ENCODE peak calls at places on chromosomes 16 and 17, in eight cellular contexts. L is psoas muscle; D is H1; S is keratinocyte; O is IMR-90; G is effector memory CD4-positive, alpha-beta T cell; J is ovary; I is hepatocyte. N is an unnamed sample.

GRCh38 chr16:55265926-55266325 is 58.1 kb upstream of the IRX6 start:
- DNase-seq in L (no peak), D (no peak), S (no peak), O (no peak), G (no peak), J (no peak), I (no peak), N (no peak)

GRCh38 chr16:87790278-87791023 is 24.7 kb upstream of the KLHDC4 start:
- DNase-seq in L (peak; percentile 56), D (no peak), S (peak; percentile 56), O (peak; percentile 33), G (no peak), J (peak; percentile 45), I (no peak), N (no peak)

GRCh38 chr17:35189291-35189690 is 4.9 kb downstream of the SLC35G3 start:
- DNase-seq in L (no peak), D (no peak), S (no peak), O (no peak), G (no peak), J (no peak), I (no peak), N (no peak)

GRCh38 chr16:82639666-82640336 is 13.0 kb downstream of the CDH13 start:
- DNase-seq in L (peak; percentile 56), D (no peak), S (no peak), O (peak; percentile 58), G (peak; percentile 6), J (peak; percentile 16), I (peak; percentile 76), N (no peak)

GRCh38 chr17:33183487-33184026 is 109.5 kb downstream of the ASIC2 start:
- DNase-seq in L (no peak), D (no peak), S (no peak), O (no peak), G (no peak), J (no peak), I (no peak), N (no peak)

GRCh38 chr16:65373095-65373494 is 251.2 kb upstream of the CDH11 start:
- DNase-seq in L (no peak), D (no peak), S (no peak), O (no peak), G (no peak), J (no peak), I (no peak), N (no peak)

GRCh38 chr17:2406271-2406902 is 5.5 kb upstream of the MNT start:
- DNase-seq in L (no peak), D (no peak), S (no peak), O (no peak), G (no peak), J (no peak), I (peak; percentile 45), N (no peak)

GRCh38 chr17:79126139-79126538 is 51.5 kb downstream of the ENGASE start:
- DNase-seq in L (no peak), D (no peak), S (no peak), O (no peak), G (no peak), J (no peak), I (no peak), N (no peak)

GRCh38 chr16:57147381-57148191 is 38.3 kb downstream of the PSME3IP1 start:
- DNase-seq in L (peak; percentile 38), D (no peak), S (no peak), O (peak; percentile 46), G (no peak), J (no peak), I (no peak), N (no peak)

GRCh38 chr16:73605309-73605708 is 557.4 kb upstream of the ZFHX3 start:
- DNase-seq in L (no peak), D (peak; percentile 19), S (no peak), O (no peak), G (no peak), J (no peak), I (no peak), N (no peak)

GRCh38 chr16:12339686-12340085 is 363.2 kb downstream of the SNX29 start:
- DNase-seq in L (no peak), D (no peak), S (no peak), O (peak; percentile 65), G (no peak), J (no peak), I (no peak), N (no peak)

GRCh38 chr16:68548947-68549346 is 9.9 kb downstream of the ZFP90 start:
- DNase-seq in L (no peak), D (no peak), S (no peak), O (no peak), G (peak; percentile 6), J (no peak), I (no peak), N (no peak)

GRCh38 chr17:73205326-73205980 is 12.6 kb downstream of the COG1 start:
- DNase-seq in L (peak; percentile 2), D (no peak), S (no peak), O (no peak), G (no peak), J (no peak), I (no peak), N (no peak)

GRCh38 chr16:53822936-53823529 is 119.1 kb downstream of the FTO start:
- DNase-seq in L (no peak), D (no peak), S (no peak), O (no peak), G (no peak), J (no peak), I (no peak), N (no peak)

GRCh38 chr16:53826658-53827057 is 122.7 kb downstream of the FTO start:
- DNase-seq in L (no peak), D (no peak), S (no peak), O (no peak), G (no peak), J (no peak), I (no peak), N (no peak)

GRCh38 chr16:53821487-53821886 is 117.5 kb downstream of the FTO start:
- DNase-seq in L (no peak), D (no peak), S (peak; percentile 30), O (peak; percentile 42), G (no peak), J (no peak), I (no peak), N (no peak)

GRCh38 chr16:53817812-53818211 is 113.9 kb downstream of the FTO start:
- DNase-seq in L (no peak), D (no peak), S (no peak), O (peak; percentile 44), G (no peak), J (no peak), I (no peak), N (no peak)

DNA sequence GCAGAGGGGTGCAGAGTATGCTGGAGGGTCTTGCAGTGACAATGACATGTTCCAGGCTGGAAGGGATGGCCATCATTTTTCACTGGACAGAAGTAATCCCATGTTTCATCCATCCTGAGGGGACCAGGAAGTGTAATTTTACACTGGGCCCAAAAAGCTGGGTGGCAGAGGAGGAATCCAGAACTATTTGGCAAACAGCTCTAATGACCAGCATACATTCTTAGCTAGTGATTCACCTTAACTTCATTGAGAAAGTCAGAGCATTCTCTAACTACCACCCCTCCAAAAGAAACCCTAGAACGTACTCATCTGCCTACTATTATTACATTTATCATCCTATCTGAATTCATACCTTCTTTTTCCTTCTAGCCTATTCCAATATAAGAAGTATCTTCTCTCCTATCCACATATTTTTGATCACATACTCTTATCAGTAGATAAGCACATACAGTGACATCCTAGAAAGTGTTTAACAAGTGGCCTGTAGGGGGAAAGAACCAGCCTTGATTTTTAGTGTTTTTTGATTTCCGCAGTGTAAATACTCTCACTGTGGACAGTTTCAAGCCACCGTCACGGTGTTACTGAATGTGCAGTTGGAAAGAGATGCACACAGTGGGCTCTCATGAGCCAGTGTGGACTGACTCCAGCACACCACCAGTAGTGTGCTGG is 118.1 kb downstream of the FTO start:
- DNase-seq in L (no peak), D (no peak), S (no peak), O (peak; percentile 80), G (no peak), J (no peak), I (no peak), N (no peak)
- H3K27ac ChIP-seq in L (no peak overlapping the region), D (no peak overlapping the region), S (peak overlapping the region; percentile 65), O (peak overlapping the region; percentile 97), G (no peak overlapping the region), J (no peak overlapping the region), I (no peak overlapping the region), N (no peak overlapping the region)

GRCh38 chr17:27601975-27602302 is 29.0 kb upstream of the LGALS9 start:
- DNase-seq in L (no peak), D (no peak), S (no peak), O (no peak), G (no peak), J (no peak), I (no peak), N (no peak)

GRCh38 chr17:27605409-27605808 is 25.6 kb upstream of the LGALS9 start:
- DNase-seq in L (no peak), D (no peak), S (no peak), O (no peak), G (no peak), J (no peak), I (no peak), N (no peak)

GRCh38 chr17:27603870-27604794 is 26.9 kb upstream of the LGALS9 start:
- DNase-seq in L (no peak), D (no peak), S (no peak), O (no peak), G (no peak), J (no peak), I (peak; percentile 50), N (no peak)

GRCh38 chr17:27602721-27603445 is 28.1 kb upstream of the LGALS9 start:
- DNase-seq in L (peak; percentile 70), D (peak; percentile 56), S (no peak), O (peak; percentile 62), G (peak; percentile 43), J (peak; percentile 76), I (peak; percentile 86), N (peak; percentile 82)

DNA sequence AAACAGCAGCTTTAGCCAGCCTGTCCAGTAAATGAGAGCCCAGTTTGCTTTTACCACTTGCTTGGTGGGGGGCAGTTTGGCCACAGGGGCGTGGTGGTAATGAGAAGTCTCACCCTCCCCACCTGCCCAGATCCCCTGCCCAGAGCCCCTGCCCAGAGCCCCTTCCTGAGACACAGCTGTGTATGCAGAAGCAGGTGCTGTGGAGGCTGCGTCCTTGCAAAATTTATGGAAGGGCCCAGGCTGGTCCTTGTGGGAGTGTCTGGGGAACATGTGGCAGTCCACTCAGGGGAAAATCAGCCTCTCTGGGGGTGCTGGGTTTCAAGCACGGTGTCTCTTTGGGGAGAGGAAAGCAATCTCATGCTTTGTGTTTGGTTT is 27.6 kb upstream of the LGALS9 start:
- DNase-seq in L (no peak), D (no peak), S (no peak), O (no peak), G (no peak), J (no peak), I (no peak), N (no peak)
- H3K4me1 ChIP-seq in L (no peaks in the 10 kb centered on the region), D (no peaks in the 10 kb centered on the region), S (peaks cover 4% of the 10 kb centered on the region), O (peaks cover 2% of the 10 kb centered on the region), G (no peaks in the 10 kb centered on the region), J (peaks cover 4% of the 10 kb centered on the region), I (no peaks in the 10 kb centered on the region), N (no peaks in the 10 kb centered on the region)

GRCh38 chr16:24094660-24095059 is 161.5 kb upstream of the CACNG3 start:
- DNase-seq in L (no peak), D (no peak), S (no peak), O (no peak), G (no peak), J (no peak), I (no peak), N (no peak)
- H3K27ac ChIP-seq in L (no peak overlapping the region), D (no peak overlapping the region), S (no peak overlapping the region), O (no peak overlapping the region), G (no peak overlapping the region), J (no peak overlapping the region), I (no peak overlapping the region), N (no peak overlapping the region)

GRCh38 chr17:82272495-82273326 is 789 bp downstream of the CSNK1D start:
- DNase-seq in L (peak; percentile 51), D (no peak), S (no peak), O (no peak), G (peak; percentile 17), J (no peak), I (peak; percentile 53), N (no peak)
- H3K4me1 ChIP-seq in L (peaks cover 54% of the 10 kb centered on the region), D (no peaks in the 10 kb centered on the region), S (peaks cover 33% of the 10 kb centered on the region), O (peaks cover 31% of the 10 kb centered on the region), G (peaks cover 39% of the 10 kb centered on the region), J (peaks cover 14% of the 10 kb centered on the region), I (peaks cover 61% of the 10 kb centered on the region), N (peaks cover 33% of the 10 kb centered on the region)

N was measured in ascending aorta.